ENCODE peak calls at places on chromosomes 3 and 15, in four cellular contexts. X, N, S and Y are unnamed samples.

GRCh38 chr3:44104668-44105321 is 136.9 kb upstream of the TOPAZ1 start:
- DNase-seq in S (no peak), N (no peak), X (no peak), Y (no peak)

GRCh38 chr15:39622660-39623549 is 42.0 kb downstream of the THBS1 start:
- DNase-seq in S (no peak), X (no peak), N (no peak), Y (no peak)

GRCh38 chr15:51263726-51264125 is 74.7 kb downstream of the CYP19A1 start:
- DNase-seq in S (no peak), X (no peak), N (no peak), Y (no peak)

GRCh38 chr15:40309344-40309862 is 1.7 kb upstream of the PLCB2 start:
- DNase-seq in N (peak; percentile 27), S (no peak), X (no peak), Y (no peak)

GRCh38 chr3:149501524-149501923 is 27.0 kb downstream of the TM4SF4 start:
- DNase-seq in X (no peak), N (no peak), S (no peak), Y (no peak)

GRCh38 chr3:113138839-113139743 is 72.3 kb upstream of the BOC start:
- DNase-seq in X (no peak), N (no peak), S (no peak), Y (no peak)

GRCh38 chr3:46461971-46462910 is 2.5 kb downstream of the LTF start:
- DNase-seq in S (no peak), X (no peak), N (no peak), Y (peak; percentile 42)

GRCh38 chr3:146845361-146845760 is 240.2 kb upstream of the PLSCR5 start:
- DNase-seq in N (no peak), S (no peak), X (no peak), Y (no peak)

GRCh38 chr3:94303897-94304296 is 241.0 kb downstream of the NSUN3 start:
- DNase-seq in S (no peak), X (no peak), N (peak; percentile 78), Y (no peak)

GRCh38 chr3:109112946-109113345 is 5.0 kb downstream of the MORC1 start:
- DNase-seq in S (peak; percentile 13), N (no peak), X (no peak), Y (no peak)

GRCh38 chr3:25037049-25037547 is 391.0 kb upstream of the RARB start:
- DNase-seq in X (no peak), N (no peak), S (no peak), Y (no peak)

GRCh38 chr15:101613130-101614000 is 38.8 kb downstream of the TM2D3 start:
- DNase-seq in N (peak; percentile 91), X (no peak), S (peak; percentile 83), Y (peak; percentile 74)

GRCh38 chr15:88843334-88843733 is 40.1 kb downstream of the ACAN start:
- DNase-seq in X (no peak), N (no peak), S (no peak), Y (no peak)

GRCh38 chr15:80527406-80527805 is 123.2 kb downstream of the ARNT2 start:
- DNase-seq in S (no peak), X (no peak), N (no peak), Y (no peak)

GRCh38 chr15:93384886-93385285 is 295.9 kb upstream of the RGMA start:
- DNase-seq in X (no peak), S (no peak), N (no peak), Y (no peak)

GRCh38 chr3:78285032-78285728 is 1245.3 kb downstream of the ROBO2 start:
- DNase-seq in S (no peak), N (no peak), X (no peak), Y (no peak)

GRCh38 chr15:74008901-74009300 is 14.4 kb downstream of the PML start:
- DNase-seq in X (no peak), S (no peak), N (no peak), Y (no peak)
- H3K4me1 ChIP-seq in X (peaks cover 2% of the 10 kb centered on the region), S (peaks cover 70% of the 10 kb centered on the region), N (peaks cover 1% of the 10 kb centered on the region), Y (peaks cover 64% of the 10 kb centered on the region)

DNA sequence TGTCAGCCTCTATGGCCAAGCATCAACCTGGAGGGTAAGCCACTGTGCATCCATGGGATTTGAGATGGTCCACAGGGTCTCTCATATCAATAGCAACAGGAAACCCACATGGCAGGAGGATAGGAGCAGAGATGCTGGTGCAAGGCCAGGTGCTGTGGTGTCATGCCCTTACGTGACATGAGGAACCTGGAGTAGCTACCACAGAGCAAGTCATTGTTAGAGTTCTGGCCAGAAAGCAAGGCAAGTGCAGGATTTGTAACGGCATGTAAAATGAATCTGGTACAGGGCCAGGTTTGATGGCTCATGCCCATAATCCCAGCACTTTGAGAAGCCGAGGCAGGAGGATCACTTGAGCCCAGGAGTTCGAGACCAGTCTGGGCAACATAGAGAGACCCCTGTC is 14.8 kb upstream of the ZNF774 start:
- DNase-seq in X (no peak), S (no peak), N (no peak), Y (no peak)
- H3K27ac ChIP-seq in X (no peak overlapping the region), S (no peak overlapping the region), N (no peak overlapping the region), Y (no peak overlapping the region)

GRCh38 chr15:63042879-63043340 is 363 bp downstream of the TPM1 start:
- DNase-seq in N (no peak), X (no peak), S (no peak), Y (no peak)
- H3K4me1 ChIP-seq in N (no peaks in the 10 kb centered on the region), X (peaks cover 14% of the 10 kb centered on the region), S (peaks cover 45% of the 10 kb centered on the region), Y (peaks cover 40% of the 10 kb centered on the region)

GRCh38 chr3:129595544-129596193 is 10.8 kb downstream of the PLXND1 start:
- DNase-seq in N (no peak), X (no peak), S (no peak), Y (no peak)
- H3K27ac ChIP-seq in N (peak overlapping the region; percentile 79), X (no peak overlapping the region), S (peak overlapping the region; percentile 96), Y (peak overlapping the region; percentile 87)

GRCh38 chr15:75198560-75199346 is 2.9 kb upstream of the C15orf39 start:
- DNase-seq in X (no peak), N (no peak), S (no peak), Y (no peak)

GRCh38 chr15:75201609-75202250 is at the start of gene C15orf39:
- DNase-seq in S (peak; percentile 80), N (peak; percentile 92), X (peak; percentile 74), Y (no peak)

GRCh38 chr15:75199347-75199976 is 2.2 kb upstream of the C15orf39 start:
- DNase-seq in N (no peak), S (no peak), X (no peak), Y (no peak)

GRCh38 chr15:75200765-75201608 is 695 bp upstream of the C15orf39 start:
- DNase-seq in N (no peak), X (peak; percentile 51), S (no peak), Y (peak; percentile 69)

GRCh38 chr15:75200391-75200764 is 1.3 kb upstream of the C15orf39 start:
- DNase-seq in X (no peak), N (no peak), S (no peak), Y (no peak)
- H3K4me1 ChIP-seq in X (peaks cover 23% of the 10 kb centered on the region), N (no peaks in the 10 kb centered on the region), S (peaks cover 75% of the 10 kb centered on the region), Y (peaks cover 64% of the 10 kb centered on the region)

GRCh38 chr3:13525827-13526625 is 22.9 kb upstream of the FBLN2 start:
- DNase-seq in X (peak; percentile 26), S (no peak), N (no peak), Y (no peak)

GRCh38 chr3:13530241-13531009 is 18.5 kb upstream of the FBLN2 start:
- DNase-seq in S (no peak), N (no peak), X (no peak), Y (no peak)

GRCh38 chr3:13529196-13529975 is 19.5 kb upstream of the FBLN2 start:
- DNase-seq in S (no peak), N (no peak), X (no peak), Y (no peak)

GRCh38 chr3:13526626-13526949 is 22.3 kb upstream of the FBLN2 start:
- DNase-seq in X (no peak), S (no peak), N (no peak), Y (no peak)

DNA sequence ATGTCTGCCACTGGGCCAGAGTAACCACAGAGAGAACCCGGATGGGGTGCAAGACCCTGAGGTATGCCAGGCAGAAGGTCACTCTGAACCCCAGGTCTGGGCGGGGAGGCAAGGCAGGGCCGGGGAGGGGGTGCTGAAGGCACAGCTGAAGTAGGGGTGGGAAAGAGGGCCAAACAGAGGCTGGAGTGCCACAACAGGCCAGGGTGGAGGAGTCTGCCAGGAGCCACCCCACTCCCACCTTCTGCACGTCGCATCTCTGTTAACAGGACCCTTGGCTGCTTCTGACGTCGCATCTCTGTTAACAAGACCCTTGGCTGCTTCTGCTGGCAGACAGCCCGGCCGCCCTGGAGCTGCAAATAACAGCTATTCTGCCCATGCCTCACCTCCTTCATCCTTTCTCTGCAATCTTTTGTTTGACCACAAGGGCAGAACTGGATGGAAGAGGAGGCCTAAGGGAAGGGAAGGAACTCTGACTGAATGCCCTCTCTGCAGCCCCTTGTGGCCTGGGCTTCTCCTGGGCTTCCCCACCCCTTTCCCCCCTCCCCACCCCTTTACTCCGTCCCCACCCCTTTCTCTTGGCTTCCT is 20.6 kb upstream of the FBLN2 start:
- DNase-seq in S (no peak), X (peak; percentile 46), N (no peak), Y (no peak)
- H3K27ac ChIP-seq in S (peak overlapping the region; percentile 17), X (no peak overlapping the region), N (no peak overlapping the region), Y (peak overlapping the region; percentile 20)

DNA sequence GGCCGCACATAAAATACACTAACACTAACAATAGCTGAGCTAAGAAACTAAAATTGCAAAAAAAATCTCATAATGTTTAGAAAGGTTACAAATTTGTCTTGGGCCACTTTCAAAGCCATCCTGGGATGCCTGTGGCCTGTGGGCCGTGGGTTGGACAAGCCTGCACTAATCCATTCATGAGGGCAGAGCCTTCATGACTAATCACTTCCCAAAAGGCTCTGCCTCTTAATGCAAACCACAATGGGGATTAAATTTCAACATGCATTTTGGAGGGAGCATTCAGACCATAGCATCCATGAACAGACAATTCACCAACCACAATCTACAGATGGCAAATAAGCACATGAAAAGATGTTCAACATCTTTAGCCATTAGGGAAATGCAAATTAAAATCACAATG is 128.2 kb downstream of the SUCLG2 start:
- DNase-seq in X (no peak), N (no peak), S (no peak), Y (no peak)
- H3K4me1 ChIP-seq in X (peaks cover 1% of the 10 kb centered on the region), N (no peaks in the 10 kb centered on the region), S (no peaks in the 10 kb centered on the region), Y (peaks cover 10% of the 10 kb centered on the region)

DNA sequence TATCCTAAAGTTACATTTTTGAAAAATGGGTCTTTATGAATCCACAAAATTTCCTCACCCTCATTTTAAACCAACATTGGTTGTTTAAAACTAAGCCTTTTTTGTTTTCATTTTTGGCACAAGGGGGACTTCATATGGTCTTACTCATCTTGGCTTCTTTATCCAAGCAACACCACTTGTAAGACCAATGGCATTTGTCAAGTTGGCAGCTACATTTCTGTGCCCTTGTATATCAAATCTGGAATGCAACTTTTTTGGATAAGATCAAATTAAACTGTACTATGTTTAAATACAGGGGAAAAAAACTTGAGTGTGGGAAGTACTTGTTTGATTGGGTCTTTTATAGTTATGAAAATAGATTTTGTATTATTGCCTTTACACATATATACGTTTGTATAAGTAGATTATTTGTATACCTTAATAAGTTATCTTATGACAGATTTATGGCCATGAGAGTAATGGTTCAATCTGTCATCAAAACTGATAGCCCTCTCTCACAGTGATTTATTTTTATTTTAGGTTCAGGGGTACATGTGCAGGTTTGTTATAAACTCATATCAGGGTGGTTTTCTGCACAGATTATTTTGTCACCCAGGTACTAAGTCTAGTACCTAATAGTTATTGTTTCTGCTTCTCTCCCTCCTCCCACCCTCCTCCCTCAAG is 43.4 kb downstream of the GPR160 start:
- DNase-seq in X (no peak), S (no peak), N (no peak), Y (no peak)
- H3K27ac ChIP-seq in X (no peak overlapping the region), S (no peak overlapping the region), N (no peak overlapping the region), Y (no peak overlapping the region)